ENCODE peak calls at places on chromosomes 5 and 9, in nine cellular contexts. Y is PC-9, I is GM12865, F is HL-60, G is neural progenitor cell, O is cardiac fibroblast, A is H1, M is body of pancreas, B is adrenal gland. S is an unnamed sample.

GRCh38 chr5:152305525-152305924 is 99.6 kb downstream of the NMUR2 start:
- DNase-seq in Y (no peak), I (no peak), F (no peak), G (peak; percentile 87), O (no peak), A (no peak), M (no peak), B (no peak), S (no peak)

GRCh38 chr9:99634185-99634584 is 187.5 kb upstream of the NR4A3 start:
- DNase-seq in Y (no peak), I (no peak), F (no peak), G (no peak), O (no peak), A (no peak), M (no peak), B (no peak), S (no peak)

GRCh38 chr5:73796164-73797141 is 170.5 kb downstream of the ARHGEF28 start:
- DNase-seq in Y (no peak), I (peak; percentile 89), F (peak; percentile 70), G (no peak), O (peak; percentile 99), A (no peak), M (peak; percentile 64), B (peak; percentile 80), S (no peak)

GRCh38 chr5:180689071-180689694 is 39.8 kb upstream of the FLT4 start:
- DNase-seq in Y (no peak), I (no peak), F (no peak), G (no peak), O (no peak), A (no peak), M (no peak), B (no peak), S (peak; percentile 53)

GRCh38 chr9:105405514-105406131 is 42.2 kb upstream of the FSD1L start:
- DNase-seq in Y (no peak), I (peak; percentile 89), F (peak; percentile 54), G (peak; percentile 25), O (peak; percentile 18), A (no peak), M (no peak), B (no peak), S (no peak)

GRCh38 chr9:100086097-100086496 is 12.7 kb downstream of the ERP44 start:
- DNase-seq in Y (no peak), I (peak; percentile 26), F (no peak), G (no peak), O (no peak), A (no peak), M (no peak), B (no peak), S (no peak)

GRCh38 chr9:88652876-88653275 is 117.9 kb downstream of the NXNL2 start:
- DNase-seq in Y (no peak), I (no peak), F (no peak), G (no peak), O (peak; percentile 41), A (no peak), M (no peak), B (no peak), S (no peak)

GRCh38 chr5:87746341-87746740 is 333.6 kb upstream of the CCNH start:
- DNase-seq in Y (no peak), I (no peak), F (no peak), G (no peak), O (no peak), A (no peak), M (no peak), B (no peak), S (no peak)

GRCh38 chr9:129027685-129028191 is 393 bp downstream of the SH3GLB2 start:
- DNase-seq in Y (peak; percentile 85), I (peak; percentile 84), F (no peak), G (no peak), O (no peak), A (no peak), M (peak; percentile 77), B (no peak), S (no peak)

GRCh38 chr5:24475101-24475500 is 169.7 kb downstream of the CDH10 start:
- DNase-seq in Y (no peak), I (no peak), F (no peak), G (no peak), O (no peak), A (no peak), M (no peak), B (no peak), S (no peak)

GRCh38 chr5:127400946-127401670 is 110.5 kb downstream of the MEGF10 start:
- DNase-seq in Y (no peak), I (no peak), F (no peak), G (no peak), O (no peak), A (no peak), M (no peak), B (no peak), S (no peak)

GRCh38 chr9:133063500-133064231 is 1.9 kb downstream of the CEL start:
- DNase-seq in Y (no peak), I (no peak), F (no peak), G (no peak), O (no peak), A (no peak), M (peak; percentile 56), B (no peak), S (no peak)

GRCh38 chr9:133063159-133063499 is 1.3 kb downstream of the CEL start:
- DNase-seq in Y (no peak), I (no peak), F (no peak), G (no peak), O (no peak), A (no peak), M (no peak), B (no peak), S (no peak)

GRCh38 chr9:133065070-133065388 is 3.2 kb downstream of the CEL start:
- DNase-seq in Y (no peak), I (no peak), F (no peak), G (no peak), O (no peak), A (no peak), M (no peak), B (no peak), S (no peak)

GRCh38 chr9:133066181-133066983 is 4.6 kb downstream of the CEL start:
- DNase-seq in Y (no peak), I (no peak), F (no peak), G (no peak), O (no peak), A (no peak), M (peak; percentile 70), B (no peak), S (no peak)

DNA sequence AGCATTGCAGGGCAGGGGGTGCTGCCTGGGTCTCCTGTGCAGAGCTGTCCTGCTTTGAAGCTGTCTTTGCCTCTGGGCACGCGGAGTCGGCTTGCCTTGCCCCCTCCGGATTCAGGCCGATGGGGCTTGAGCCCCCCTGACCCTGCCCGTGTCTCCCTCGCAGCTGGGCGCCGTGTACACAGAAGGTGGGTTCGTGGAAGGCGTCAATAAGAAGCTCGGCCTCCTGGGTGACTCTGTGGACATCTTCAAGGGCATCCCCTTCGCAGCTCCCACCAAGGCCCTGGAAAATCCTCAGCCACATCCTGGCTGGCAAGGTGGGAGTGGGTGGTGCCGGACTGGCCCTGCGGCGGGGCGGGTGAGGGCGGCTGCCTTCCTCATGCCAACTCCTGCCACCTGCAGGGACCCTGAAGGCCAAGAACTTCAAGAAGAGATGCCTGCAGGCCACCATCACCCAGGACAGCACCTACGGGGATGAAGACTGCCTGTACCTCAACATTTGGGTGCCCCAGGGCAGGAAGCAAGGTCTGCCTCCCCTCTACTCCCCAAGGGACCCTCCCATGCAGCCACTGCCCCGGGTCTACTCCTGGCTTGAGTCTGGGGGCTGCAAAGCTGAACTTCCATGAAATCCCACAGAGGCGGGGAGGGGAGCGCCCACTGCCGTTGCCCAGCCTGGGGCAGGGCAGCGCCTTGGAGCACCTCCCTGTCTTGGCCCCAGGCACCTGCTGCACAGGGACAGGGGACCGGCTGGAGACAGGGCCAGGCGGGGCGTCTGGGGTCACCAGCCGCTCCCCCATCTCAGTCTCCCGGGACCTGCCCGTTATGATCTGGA is 2.7 kb downstream of the CEL start:
- DNase-seq in Y (no peak), I (no peak), F (no peak), G (no peak), O (no peak), A (no peak), M (peak; percentile 64), B (no peak), S (no peak)
- H3K4me3 ChIP-seq in Y (no peak overlapping the region), I (no peak overlapping the region), F (no peak overlapping the region), G (no peak overlapping the region), O (no peak overlapping the region), A (no peak overlapping the region), M (peak overlapping the region; percentile 54), B (no peak overlapping the region), S (no peak overlapping the region)

DNA sequence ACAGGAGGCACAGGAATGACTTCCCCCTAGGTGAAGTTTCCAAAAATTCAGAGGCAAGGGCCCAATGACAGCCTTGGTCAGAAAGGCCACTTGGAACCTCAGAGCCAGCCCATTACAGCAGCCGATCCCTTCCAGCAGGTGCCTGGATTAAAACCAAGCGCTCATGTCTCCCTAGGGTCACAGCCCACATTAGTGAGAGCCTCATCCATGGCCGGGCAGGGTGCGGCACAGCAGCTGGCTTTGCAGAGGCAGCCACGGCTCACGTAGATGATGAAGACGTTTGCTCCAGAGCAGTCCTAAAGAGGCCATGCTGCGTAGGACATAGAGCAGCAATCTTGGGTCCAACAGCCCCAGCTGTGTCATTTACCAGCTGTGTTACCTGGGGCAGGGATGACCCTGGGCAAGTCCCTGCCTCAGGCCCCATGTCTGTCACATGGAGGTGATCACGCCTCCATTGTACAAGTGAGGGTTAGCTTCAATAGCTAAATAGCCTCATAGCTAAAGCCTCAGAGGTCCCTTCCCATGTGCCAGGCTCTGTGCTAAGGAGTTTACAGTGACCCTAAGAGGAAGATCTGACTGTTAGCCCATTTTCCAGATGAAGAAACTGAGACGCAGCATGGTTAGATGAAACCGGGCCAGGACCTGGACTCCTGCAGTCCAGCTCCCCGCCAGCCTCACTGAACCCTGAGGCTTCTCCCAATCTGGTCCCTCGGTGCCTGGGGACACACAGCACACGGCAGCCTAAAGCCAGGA is 39.2 kb downstream of the NEK6 start:
- DNase-seq in Y (no peak), I (no peak), F (no peak), G (no peak), O (no peak), A (no peak), M (no peak), B (no peak), S (no peak)
- H3K4me3 ChIP-seq in Y (no peak overlapping the region), I (no peak overlapping the region), F (no peak overlapping the region), G (no peak overlapping the region), O (no peak overlapping the region), A (no peak overlapping the region), M (no peak overlapping the region), B (no peak overlapping the region), S (no peak overlapping the region)

GRCh38 chr5:372911-373709 is 51.6 kb downstream of the AHRR start:
- DNase-seq in Y (no peak), I (peak; percentile 66), F (peak; percentile 63), G (no peak), O (no peak), A (peak; percentile 60), M (no peak), B (no peak), S (peak; percentile 62)
- H3K4me3 ChIP-seq in Y (no peak overlapping the region), I (peak overlapping the region; percentile 70), F (peak overlapping the region; percentile 18), G (peak overlapping the region; percentile 46), O (no peak overlapping the region), A (peak overlapping the region; percentile 57), M (no peak overlapping the region), B (no peak overlapping the region), S (peak overlapping the region; percentile 53)

DNA sequence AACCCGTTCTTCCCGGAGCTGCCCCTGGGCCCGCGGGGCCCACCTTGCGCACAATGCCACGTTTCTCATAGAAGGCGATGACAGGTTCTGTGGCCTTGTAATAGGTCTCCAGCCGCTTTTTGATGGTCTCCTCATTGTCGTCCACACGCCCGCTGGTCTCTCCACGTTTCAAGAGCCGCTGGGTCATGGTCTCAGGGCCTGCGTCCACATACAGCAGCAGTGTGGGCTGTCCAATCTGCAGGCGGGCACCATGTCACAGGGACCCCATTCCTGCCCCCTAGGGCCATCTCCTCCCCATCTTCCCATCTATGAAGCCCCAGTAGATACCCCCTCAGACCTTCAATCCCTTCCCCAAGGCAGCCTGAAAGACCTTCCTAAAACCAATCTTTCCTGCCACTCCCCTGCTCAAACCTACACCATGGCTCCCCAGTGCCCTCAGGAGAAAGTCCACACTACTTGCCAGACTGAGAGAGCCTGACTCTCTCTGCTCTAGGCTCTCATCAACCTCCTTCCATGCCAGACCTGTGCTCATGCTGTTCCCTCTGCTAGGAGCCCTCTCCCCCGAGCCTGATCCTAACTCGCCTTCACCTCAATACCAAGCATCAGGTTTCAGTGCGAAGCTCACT is 9.1 kb downstream of the AK1 start:
- DNase-seq in Y (no peak), I (no peak), F (no peak), G (no peak), O (no peak), A (no peak), M (no peak), B (no peak), S (no peak)
- H3K4me3 ChIP-seq in Y (no peak overlapping the region), I (no peak overlapping the region), F (no peak overlapping the region), G (no peak overlapping the region), O (no peak overlapping the region), A (no peak overlapping the region), M (no peak overlapping the region), B (no peak overlapping the region), S (no peak overlapping the region)